ENCODE peak calls at places on chromosomes 13 and 19, in four cellular contexts. One of them, this sample, is unnamed.

GRCh38 chr19:29523568-29523967 is 2.2 kb upstream of the VSTM2B start:
- DNase-seq in mesendoderm: no peak
- DNase-seq in EL: no peak
- DNase-seq in PC-3: no peak
- DNase-seq in this sample: no peak

GRCh38 chr13:109274188-109274821 is 512.1 kb downstream of the IRS2 start:
- DNase-seq in mesendoderm: peak
- DNase-seq in EL: peak
- DNase-seq in PC-3: peak
- DNase-seq in this sample: peak

GRCh38 chr19:48461982-48462655 is 6.7 kb downstream of the KCNJ14 start:
- DNase-seq in mesendoderm: peak
- DNase-seq in EL: no peak
- DNase-seq in PC-3: no peak
- DNase-seq in this sample: no peak

GRCh38 chr13:20291675-20292074 is 59.6 kb upstream of the GJB6 start:
- DNase-seq in mesendoderm: no peak
- DNase-seq in EL: no peak
- DNase-seq in PC-3: no peak
- DNase-seq in this sample: no peak

GRCh38 chr13:59368652-59369051 is 795.1 kb downstream of the DIAPH3 start:
- DNase-seq in mesendoderm: no peak
- DNase-seq in EL: no peak
- DNase-seq in PC-3: no peak
- DNase-seq in this sample: no peak

GRCh38 chr13:46211521-46212351 is at the start of gene LRRC63:
- DNase-seq in mesendoderm: peak
- DNase-seq in EL: peak
- DNase-seq in PC-3: peak
- DNase-seq in this sample: peak

GRCh38 chr13:111860161-111860560 is 206.8 kb upstream of the SOX1 start:
- DNase-seq in mesendoderm: no peak
- DNase-seq in EL: no peak
- DNase-seq in PC-3: no peak
- DNase-seq in this sample: no peak

GRCh38 chr19:37959665-37960114 is 52.7 kb downstream of the SIPA1L3 start:
- DNase-seq in mesendoderm: no peak
- DNase-seq in EL: no peak
- DNase-seq in PC-3: no peak
- DNase-seq in this sample: no peak

GRCh38 chr13:22915442-22916082 is 265.2 kb upstream of the SGCG start:
- DNase-seq in mesendoderm: peak
- DNase-seq in EL: peak
- DNase-seq in PC-3: no peak
- DNase-seq in this sample: peak

GRCh38 chr19:29666634-29667389 is 1.6 kb downstream of the PLEKHF1 start:
- DNase-seq in mesendoderm: peak
- DNase-seq in EL: peak
- DNase-seq in PC-3: no peak
- DNase-seq in this sample: peak

GRCh38 chr19:12778020-12778904 is 2.9 kb upstream of the HOOK2 start:
- DNase-seq in mesendoderm: peak
- DNase-seq in EL: peak
- DNase-seq in PC-3: peak
- DNase-seq in this sample: peak

GRCh38 chr19:15303105-15303780 is 29.1 kb downstream of the BRD4 start:
- DNase-seq in mesendoderm: no peak
- DNase-seq in EL: peak
- DNase-seq in PC-3: peak
- DNase-seq in this sample: no peak

GRCh38 chr19:17703823-17704463 is 15.3 kb upstream of the MAP1S start:
- DNase-seq in mesendoderm: peak
- DNase-seq in EL: peak
- DNase-seq in PC-3: peak
- DNase-seq in this sample: peak

GRCh38 chr19:9622531-9622930 is 1.5 kb upstream of the ZNF561 start:
- DNase-seq in mesendoderm: no peak
- DNase-seq in EL: no peak
- DNase-seq in PC-3: no peak
- DNase-seq in this sample: peak

GRCh38 chr19:722553-723101 is 13.9 kb downstream of the PALM start:
- DNase-seq in mesendoderm: no peak
- DNase-seq in EL: no peak
- DNase-seq in PC-3: no peak
- DNase-seq in this sample: no peak

GRCh38 chr13:29886446-29886845 is 36.0 kb upstream of the UBL3 start:
- DNase-seq in mesendoderm: no peak
- DNase-seq in EL: no peak
- DNase-seq in PC-3: no peak
- DNase-seq in this sample: no peak

GRCh38 chr19:48393559-48394330 is at the start of gene GRIN2D:
- DNase-seq in mesendoderm: peak
- DNase-seq in EL: no peak
- DNase-seq in PC-3: peak
- DNase-seq in this sample: no peak

GRCh38 chr19:35644987-35645679 is 3.0 kb upstream of the COX6B1 start:
- DNase-seq in mesendoderm: peak
- DNase-seq in EL: peak
- DNase-seq in PC-3: peak
- DNase-seq in this sample: peak

GRCh38 chr19:46466536-46467199 is 4.7 kb downstream of the PNMA8A start:
- DNase-seq in mesendoderm: no peak
- DNase-seq in EL: peak
- DNase-seq in PC-3: peak
- DNase-seq in this sample: peak

GRCh38 chr13:63279136-63279535 is 1863.5 kb upstream of the PCDH20 start:
- DNase-seq in mesendoderm: no peak
- DNase-seq in EL: no peak
- DNase-seq in PC-3: no peak
- DNase-seq in this sample: no peak

GRCh38 chr13:25137624-25137892 is 34.5 kb downstream of the AMER2 start:
- DNase-seq in mesendoderm: peak
- DNase-seq in EL: no peak
- DNase-seq in PC-3: no peak
- DNase-seq in this sample: no peak

GRCh38 chr13:24217601-24218281 is 57.2 kb downstream of the SPATA13 start:
- DNase-seq in mesendoderm: peak
- DNase-seq in EL: no peak
- DNase-seq in PC-3: peak
- DNase-seq in this sample: peak

GRCh38 chr13:73835138-73835721 is 299.0 kb downstream of the KLF12 start:
- DNase-seq in mesendoderm: peak
- DNase-seq in EL: peak
- DNase-seq in PC-3: peak
- DNase-seq in this sample: peak

GRCh38 chr13:50152655-50153309 is 137.5 kb downstream of the KCNRG start:
- DNase-seq in mesendoderm: no peak
- DNase-seq in EL: no peak
- DNase-seq in PC-3: no peak
- DNase-seq in this sample: no peak

GRCh38 chr19:4694211-4694987 is 24.3 kb upstream of the MYDGF start:
- DNase-seq in mesendoderm: no peak
- DNase-seq in EL: peak
- DNase-seq in PC-3: peak
- DNase-seq in this sample: peak

GRCh38 chr13:43085545-43085944 is 62.2 kb downstream of the DNAJC15 start:
- DNase-seq in mesendoderm: no peak
- DNase-seq in EL: peak
- DNase-seq in PC-3: peak
- DNase-seq in this sample: peak

GRCh38 chr19:50377517-50377916 is 1.3 kb downstream of the NR1H2 start:
- DNase-seq in mesendoderm: no peak
- DNase-seq in EL: no peak
- DNase-seq in PC-3: no peak
- DNase-seq in this sample: no peak

GRCh38 chr19:21256722-21257121 is 72.5 kb downstream of the ZNF708 start:
- DNase-seq in mesendoderm: peak
- DNase-seq in EL: peak
- DNase-seq in PC-3: no peak
- DNase-seq in this sample: peak

GRCh38 chr13:35514801-35515502 is 38.5 kb upstream of the MAB21L1 start:
- DNase-seq in mesendoderm: peak
- DNase-seq in EL: no peak
- DNase-seq in PC-3: peak
- DNase-seq in this sample: no peak

GRCh38 chr19:19120308-19121156 is 17.7 kb downstream of the TMEM161A start:
- DNase-seq in mesendoderm: peak
- DNase-seq in EL: peak
- DNase-seq in PC-3: no peak
- DNase-seq in this sample: peak

GRCh38 chr13:114054269-114054668 is 78.2 kb downstream of the RASA3 start:
- DNase-seq in mesendoderm: peak
- DNase-seq in EL: no peak
- DNase-seq in PC-3: no peak
- DNase-seq in this sample: no peak

GRCh38 chr13:109790071-109790470 is 3.7 kb upstream of the IRS2 start:
- DNase-seq in mesendoderm: no peak
- DNase-seq in EL: peak
- DNase-seq in PC-3: no peak
- DNase-seq in this sample: peak

GRCh38 chr13:31168166-31168565 is 6.5 kb upstream of the HSPH1 start:
- DNase-seq in mesendoderm: no peak
- DNase-seq in EL: no peak
- DNase-seq in PC-3: no peak
- DNase-seq in this sample: no peak

GRCh38 chr19:18939922-18940775 is 868 bp downstream of the HOMER3 start:
- DNase-seq in mesendoderm: no peak
- DNase-seq in EL: peak
- DNase-seq in PC-3: peak
- DNase-seq in this sample: peak

GRCh38 chr19:14361824-14362223 is 19.4 kb upstream of the ADGRE5 start:
- DNase-seq in mesendoderm: peak
- DNase-seq in EL: no peak
- DNase-seq in PC-3: no peak
- DNase-seq in this sample: no peak

GRCh38 chr19:6498294-6499036 is 3.6 kb downstream of the TUBB4A start:
- DNase-seq in mesendoderm: no peak
- DNase-seq in EL: no peak
- DNase-seq in PC-3: no peak
- DNase-seq in this sample: no peak

GRCh38 chr13:50401721-50402510 is 386.7 kb downstream of the KCNRG start:
- DNase-seq in mesendoderm: no peak
- DNase-seq in EL: peak
- DNase-seq in PC-3: peak
- DNase-seq in this sample: peak

GRCh38 chr13:43368003-43368402 is 344.6 kb downstream of the DNAJC15 start:
- DNase-seq in mesendoderm: no peak
- DNase-seq in EL: peak
- DNase-seq in PC-3: no peak
- DNase-seq in this sample: no peak

GRCh38 chr13:22194106-22194810 is 523.4 kb downstream of the FGF9 start:
- DNase-seq in mesendoderm: no peak
- DNase-seq in EL: no peak
- DNase-seq in PC-3: no peak
- DNase-seq in this sample: no peak

GRCh38 chr13:27022571-27023311 is 148.9 kb downstream of the USP12 start:
- DNase-seq in mesendoderm: peak
- DNase-seq in EL: peak
- DNase-seq in PC-3: peak
- DNase-seq in this sample: peak